ENCODE peak calls at places on chromosomes 7 and 10, in four cellular contexts. U is right atrium auricular region, S is AG04450, I is tibial nerve. P is an unnamed sample.

GRCh38 chr7:98165827-98166667 is 45.2 kb upstream of the BHLHA15 start:
- DNase-seq in U (no peak), S (no peak), I (peak; percentile 29), P (peak; percentile 50)

GRCh38 chr10:114332808-114333207 is 71.5 kb downstream of the AFAP1L2 start:
- DNase-seq in S (no peak), U (no peak), I (no peak), P (no peak)

GRCh38 chr7:118372530-118372929 is 148.0 kb downstream of the ANKRD7 start:
- DNase-seq in I (no peak), U (no peak), S (no peak), P (no peak)

GRCh38 chr7:43716598-43716997 is 12.7 kb downstream of the COA1 start:
- DNase-seq in I (no peak), U (no peak), S (no peak), P (no peak)

GRCh38 chr7:1455241-1455939 is 3.9 kb downstream of the MICALL2 start:
- DNase-seq in U (no peak), S (no peak), I (no peak), P (no peak)

GRCh38 chr7:2438181-2438580 is 34.8 kb downstream of the CHST12 start:
- DNase-seq in U (peak; percentile 68), S (no peak), I (no peak), P (no peak)

GRCh38 chr7:142300689-142301088 is 42.8 kb upstream of the PRSS58 start:
- DNase-seq in U (no peak), S (no peak), I (no peak), P (no peak)

GRCh38 chr10:49139866-49140195 is 6.0 kb upstream of the FAM170B start:
- DNase-seq in I (no peak), S (peak; percentile 79), U (no peak), P (peak; percentile 0)

GRCh38 chr10:113410618-113411017 is 142.2 kb upstream of the HABP2 start:
- DNase-seq in I (no peak), S (no peak), U (no peak), P (no peak)

GRCh38 chr10:44293842-44294241 is 91.1 kb downstream of the CXCL12 start:
- DNase-seq in U (no peak), I (peak; percentile 68), S (peak; percentile 88), P (no peak)

GRCh38 chr10:76080991-76081390 is 649.6 kb downstream of the LRMDA start:
- DNase-seq in I (no peak), U (no peak), S (no peak), P (no peak)

GRCh38 chr10:78524941-78525340 is 491.3 kb downstream of the RPS24 start:
- DNase-seq in S (no peak), U (peak; percentile 55), I (no peak), P (no peak)

GRCh38 chr10:3323865-3324498 is 151.4 kb upstream of the PITRM1 start:
- DNase-seq in I (no peak), S (no peak), U (no peak), P (peak; percentile 11)

GRCh38 chr7:6167004-6167551 is 105.3 kb downstream of the CYTH3 start:
- DNase-seq in I (no peak), U (no peak), S (no peak), P (peak; percentile 58)

GRCh38 chr10:60340973-60341372 is 48.7 kb downstream of the ANK3 start:
- DNase-seq in S (no peak), U (no peak), I (no peak), P (no peak)

GRCh38 chr7:43764807-43765491 is 6.5 kb downstream of the BLVRA start:
- DNase-seq in U (no peak), S (no peak), I (no peak), P (no peak)

GRCh38 chr10:48684792-48685651 is at the start of gene WDFY4:
- DNase-seq in I (no peak), S (no peak), U (peak; percentile 60), P (no peak)

GRCh38 chr10:79260803-79261740 is 86.2 kb upstream of the PPIF start:
- DNase-seq in U (no peak), I (no peak), S (peak; percentile 62), P (no peak)

GRCh38 chr7:101702362-101702850 is 73.3 kb upstream of the MYL10 start:
- DNase-seq in I (no peak), U (no peak), S (no peak), P (no peak)

GRCh38 chr7:11751315-11751714 is 80.7 kb downstream of the THSD7A start:
- DNase-seq in U (no peak), I (no peak), S (no peak), P (no peak)

GRCh38 chr7:134186022-134186421 is 58.9 kb downstream of the LRGUK start:
- DNase-seq in U (no peak), I (no peak), S (peak; percentile 29), P (no peak)

GRCh38 chr10:88319960-88320517 is 263.1 kb downstream of the RNLS start:
- DNase-seq in I (no peak), U (no peak), S (no peak), P (no peak)

DNA sequence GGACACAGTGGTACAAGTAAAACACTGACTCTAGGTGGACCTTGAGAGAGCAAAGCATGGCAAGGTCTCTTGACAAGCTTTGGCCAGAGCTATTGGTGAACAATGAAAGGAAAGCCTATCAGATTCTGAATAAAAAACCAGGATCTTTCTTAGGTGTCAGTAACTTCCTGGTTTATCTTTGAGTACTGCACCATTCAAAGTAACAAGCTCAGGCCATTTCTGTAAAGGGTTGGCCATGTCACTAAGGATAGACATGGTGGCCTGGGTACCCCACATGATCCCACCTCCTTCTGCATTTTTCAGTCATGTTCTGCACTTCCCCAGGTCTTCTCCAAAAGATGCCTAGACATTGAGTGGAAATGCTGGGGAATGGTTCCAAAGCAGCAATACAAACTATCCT is 242.1 kb downstream of the ARHGAP12 start:
- DNase-seq in U (no peak), I (no peak), S (no peak), P (no peak)
- H3K9me3 ChIP-seq in U (peaks cover 35% of the 10 kb centered on the region), I (peaks cover 61% of the 10 kb centered on the region), S (peaks cover 21% of the 10 kb centered on the region), P (peaks cover 61% of the 10 kb centered on the region)

GRCh38 chr10:127815147-127815546 is 77.6 kb downstream of the CLRN3 start:
- DNase-seq in I (no peak), U (no peak), S (no peak), P (no peak)
- TF ChIP-seq CTCF in I (no peak), U (peak; percentile 41), S (no peak), P (no peak)

GRCh38 chr7:79008786-79009185 is 444.7 kb downstream of the MAGI2 start:
- DNase-seq in I (no peak), S (no peak), U (no peak), P (no peak)
- H3K4me3 ChIP-seq in I (no peak overlapping the region), S (no peak overlapping the region), U (no peak overlapping the region), P (no peak overlapping the region)

GRCh38 chr10:15035385-15036301 is 8.1 kb upstream of the OLAH start:
- DNase-seq in S (peak; percentile 67), U (peak; percentile 61), I (peak; percentile 20), P (no peak)

GRCh38 chr10:15038416-15038815 is 5.3 kb upstream of the OLAH start:
- DNase-seq in I (no peak), S (no peak), U (peak; percentile 13), P (no peak)

GRCh38 chr10:15043674-15044073 is at the start of gene OLAH:
- DNase-seq in U (no peak), I (no peak), S (no peak), P (no peak)

GRCh38 chr10:15037691-15038090 is 6.1 kb upstream of the OLAH start:
- DNase-seq in S (no peak), U (peak; percentile 18), I (no peak), P (no peak)
- H3K9me3 ChIP-seq in S (no peaks in the 10 kb centered on the region), U (no peaks in the 10 kb centered on the region), I (no peaks in the 10 kb centered on the region), P (no peaks in the 10 kb centered on the region)

DNA sequence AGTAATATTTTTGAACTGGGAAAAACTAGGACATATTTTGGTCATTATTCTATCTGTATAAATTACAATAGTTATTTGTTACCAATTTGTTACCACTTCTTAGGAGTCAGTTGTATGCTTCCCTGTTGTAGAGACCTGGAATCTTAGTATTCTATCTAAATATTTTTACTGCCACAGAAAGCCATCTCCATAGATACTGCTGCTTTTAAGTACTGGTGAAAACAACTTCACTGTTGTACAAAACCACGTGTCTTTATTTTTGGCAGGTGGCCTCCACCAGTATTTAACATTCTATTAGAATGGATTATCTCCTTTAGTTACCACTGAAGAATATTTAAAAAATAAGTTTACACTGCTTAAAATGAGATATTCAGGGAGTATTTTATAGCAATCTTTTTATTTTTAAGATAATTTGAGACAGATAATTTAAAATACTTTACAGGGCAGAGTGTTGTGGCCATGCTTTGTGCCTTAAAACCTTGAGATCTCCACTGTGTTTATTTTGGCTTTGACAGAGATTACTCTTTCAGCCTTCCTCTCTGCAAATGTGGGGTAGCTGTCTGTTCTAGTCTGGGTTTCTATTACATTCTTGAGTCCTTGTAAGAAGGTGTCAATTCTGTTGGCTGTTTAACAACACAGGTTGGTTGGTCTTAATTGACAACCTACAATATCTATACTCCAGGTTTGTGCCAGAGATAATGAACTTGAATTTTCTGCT is 185.6 kb downstream of the LRRC4 start:
- DNase-seq in U (no peak), I (no peak), S (no peak), P (no peak)
- TF ChIP-seq CTCF in U (no peak), I (no peak), S (no peak), P (no peak)

DNA sequence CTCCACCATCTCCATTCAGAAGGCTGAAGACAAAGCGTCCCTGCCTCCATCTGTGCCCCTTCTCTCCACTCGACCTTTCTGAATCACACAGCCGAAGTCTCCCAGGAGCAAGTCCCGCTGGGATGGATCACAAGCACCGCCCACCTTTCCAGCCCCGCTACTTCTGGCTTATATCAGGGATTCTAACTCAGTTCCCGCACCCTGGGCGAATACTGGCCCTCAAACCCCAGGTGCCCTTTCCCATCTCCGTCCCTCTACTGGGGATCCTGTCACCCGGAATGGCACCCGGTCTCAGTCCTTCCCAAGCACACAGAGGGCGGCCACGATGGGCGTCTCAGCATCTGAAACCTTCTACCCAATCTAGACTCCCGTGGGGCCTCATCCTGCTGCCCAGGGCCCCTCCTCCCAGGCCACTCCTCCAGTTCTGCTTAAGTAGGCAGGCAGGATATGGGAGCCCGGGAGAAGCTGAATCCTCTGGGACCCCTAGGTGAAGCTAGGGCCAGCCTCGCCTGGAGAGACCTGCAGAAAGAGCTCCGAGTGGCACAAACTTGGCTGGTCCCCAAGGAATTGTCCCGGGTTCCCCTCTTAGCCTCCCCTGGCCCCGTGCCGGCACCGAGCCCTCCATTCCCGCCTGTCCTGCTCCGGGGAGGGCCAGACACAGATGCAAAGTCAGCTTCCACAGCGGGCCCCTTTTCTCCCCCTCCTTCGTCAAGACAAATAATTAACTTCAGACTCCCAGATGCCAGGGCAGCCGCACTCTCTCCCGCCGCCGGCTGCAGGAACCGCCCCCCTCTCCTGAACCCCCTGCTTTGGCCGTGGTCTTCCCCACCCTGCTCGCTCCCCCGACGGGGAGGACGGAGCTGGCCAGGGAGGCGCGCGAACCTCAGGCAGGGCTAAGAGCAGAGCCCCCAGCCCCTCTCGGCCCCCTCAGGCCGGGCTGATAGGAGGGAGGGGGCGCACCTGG is 622 bp downstream of the KCP start:
- DNase-seq in S (peak; percentile 10), U (no peak), I (no peak), P (no peak)
- H3K4me3 ChIP-seq in S (peak overlapping the region; percentile 59), U (peak overlapping the region; percentile 37), I (peak overlapping the region; percentile 18), P (peak overlapping the region; percentile 17)

DNA sequence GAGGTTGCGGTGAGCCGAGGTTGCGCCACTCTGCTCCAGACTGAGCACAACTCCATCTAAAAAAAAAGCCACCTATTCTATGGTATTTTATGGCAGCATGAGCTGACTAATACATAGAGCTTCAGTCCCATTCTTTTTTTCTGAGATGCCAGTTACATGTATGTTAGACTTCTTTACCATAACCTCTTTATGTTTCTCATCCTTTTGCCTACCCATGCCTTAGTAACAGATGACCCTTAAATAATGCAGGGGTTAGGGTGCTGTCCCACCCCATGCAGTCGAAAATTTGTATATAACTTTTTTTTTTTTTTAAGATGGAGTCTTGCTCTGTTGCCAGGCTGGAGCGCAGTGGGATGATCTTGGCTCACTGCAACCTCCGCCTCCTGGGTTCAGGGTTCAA is 22.7 kb upstream of the HHEX start:
- DNase-seq in S (no peak), U (no peak), I (no peak), P (no peak)
- H3K9me3 ChIP-seq in S (no peaks in the 10 kb centered on the region), U (peaks cover 22% of the 10 kb centered on the region), I (peaks cover 20% of the 10 kb centered on the region), P (peaks cover 24% of the 10 kb centered on the region)